ENCODE peak calls at places on chromosome 14, in seven cellular contexts. O, D, S, Z, W, U and P are unnamed samples.

GRCh38 chr14:95993768-95994592 is 45.2 kb upstream of the C14orf132 start:
- DNase-seq in O (peak; percentile 17), D (no peak), S (no peak), Z (peak; percentile 52), W (no peak), U (no peak), P (no peak)

GRCh38 chr14:71267691-71268090 is 360.4 kb downstream of the PCNX1 start:
- DNase-seq in O (no peak), D (no peak), S (no peak), Z (no peak), W (no peak), U (no peak), P (no peak)

GRCh38 chr14:99574099-99574880 is 29.7 kb downstream of the CCDC85C start:
- DNase-seq in O (no peak), D (peak; percentile 38), S (peak; percentile 72), Z (peak; percentile 76), W (peak; percentile 87), U (peak; percentile 71), P (no peak)

GRCh38 chr14:53993920-53994607 is 37.4 kb upstream of the BMP4 start:
- DNase-seq in O (no peak), D (no peak), S (no peak), Z (no peak), W (no peak), U (no peak), P (no peak)

GRCh38 chr14:38336298-38336697 is 80.4 kb upstream of the CLEC14A start:
- DNase-seq in O (no peak), D (no peak), S (no peak), Z (no peak), W (no peak), U (no peak), P (no peak)

GRCh38 chr14:90388982-90389381 is 7.8 kb upstream of the CALM1 start:
- DNase-seq in O (no peak), D (no peak), S (no peak), Z (no peak), W (no peak), U (no peak), P (no peak)

GRCh38 chr14:63717704-63718103 is 10.2 kb downstream of the SGPP1 start:
- DNase-seq in O (no peak), D (no peak), S (no peak), Z (peak; percentile 47), W (no peak), U (no peak), P (no peak)

GRCh38 chr14:32472512-32473472 is 143.7 kb downstream of the AKAP6 start:
- DNase-seq in O (no peak), D (no peak), S (no peak), Z (peak; percentile 6), W (no peak), U (peak; percentile 61), P (peak; percentile 34)

GRCh38 chr14:50362791-50363733 is 33.6 kb downstream of the CDKL1 start:
- DNase-seq in O (no peak), D (no peak), S (no peak), Z (no peak), W (no peak), U (no peak), P (no peak)

GRCh38 chr14:24398943-24399801 is at the start of gene NYNRIN:
- DNase-seq in O (no peak), D (no peak), S (peak; percentile 40), Z (no peak), W (peak; percentile 79), U (peak; percentile 79), P (no peak)

GRCh38 chr14:61466249-61466904 is 145.0 kb downstream of the PRKCH start:
- DNase-seq in O (no peak), D (no peak), S (no peak), Z (peak; percentile 75), W (peak; percentile 88), U (peak; percentile 92), P (no peak)

GRCh38 chr14:78835909-78836308 is 665.7 kb downstream of the NRXN3 start:
- DNase-seq in O (no peak), D (no peak), S (no peak), Z (no peak), W (no peak), U (no peak), P (no peak)

GRCh38 chr14:100981808-100982207 is 78.3 kb upstream of the RTL1 start:
- DNase-seq in O (no peak), D (no peak), S (no peak), Z (peak; percentile 34), W (no peak), U (no peak), P (no peak)

GRCh38 chr14:93024493-93024892 is 91.2 kb downstream of the ITPK1 start:
- DNase-seq in O (no peak), D (no peak), S (no peak), Z (no peak), W (no peak), U (no peak), P (no peak)

GRCh38 chr14:37594238-37594915 is 672 bp downstream of the FOXA1 start:
- DNase-seq in O (no peak), D (peak; percentile 42), S (peak; percentile 82), Z (peak; percentile 92), W (no peak), U (no peak), P (no peak)

GRCh38 chr14:101103321-101103901 is 199.9 kb upstream of the RTL1 start:
- DNase-seq in O (no peak), D (no peak), S (peak; percentile 19), Z (no peak), W (peak; percentile 69), U (no peak), P (no peak)

GRCh38 chr14:65224799-65225198 is 122.5 kb upstream of the MAX start:
- DNase-seq in O (no peak), D (no peak), S (peak; percentile 76), Z (no peak), W (no peak), U (no peak), P (no peak)

GRCh38 chr14:31395572-31396205 is 24.7 kb downstream of the HEATR5A start:
- DNase-seq in O (no peak), D (no peak), S (no peak), Z (no peak), W (no peak), U (no peak), P (no peak)

GRCh38 chr14:54852215-54852614 is 50.4 kb downstream of the GCH1 start:
- DNase-seq in O (no peak), D (no peak), S (no peak), Z (no peak), W (no peak), U (no peak), P (no peak)

GRCh38 chr14:53953002-53953827 is 3.4 kb downstream of the BMP4 start:
- DNase-seq in O (no peak), D (peak; percentile 78), S (peak; percentile 69), Z (peak; percentile 64), W (peak; percentile 93), U (peak; percentile 85), P (peak; percentile 68)

GRCh38 chr14:93691042-93691780 is 97.1 kb downstream of the PRIMA1 start:
- DNase-seq in O (no peak), D (no peak), S (no peak), Z (no peak), W (no peak), U (no peak), P (no peak)

GRCh38 chr14:92540472-92541048 is 27.0 kb downstream of the RIN3 start:
- DNase-seq in O (no peak), D (peak; percentile 87), S (peak; percentile 64), Z (peak; percentile 90), W (peak; percentile 94), U (peak; percentile 96), P (peak; percentile 87)

GRCh38 chr14:101622251-101623076 is 61.2 kb downstream of the DIO3 start:
- DNase-seq in O (no peak), D (no peak), S (no peak), Z (no peak), W (no peak), U (no peak), P (no peak)

GRCh38 chr14:77184396-77185092 is 2.9 kb downstream of the TMEM63C start:
- DNase-seq in O (no peak), D (no peak), S (no peak), Z (no peak), W (no peak), U (no peak), P (no peak)

GRCh38 chr14:98878278-98878677 is 393.7 kb downstream of the BCL11B start:
- DNase-seq in O (no peak), D (no peak), S (no peak), Z (no peak), W (no peak), U (no peak), P (no peak)

GRCh38 chr14:47278233-47278842 is 397.1 kb downstream of the MDGA2 start:
- DNase-seq in O (no peak), D (no peak), S (peak; percentile 43), Z (peak; percentile 31), W (no peak), U (no peak), P (no peak)

GRCh38 chr14:68210729-68211299 is 391.2 kb downstream of the RAD51B start:
- DNase-seq in O (peak; percentile 100), D (no peak), S (no peak), Z (peak; percentile 39), W (no peak), U (peak; percentile 33), P (peak; percentile 14)

DNA sequence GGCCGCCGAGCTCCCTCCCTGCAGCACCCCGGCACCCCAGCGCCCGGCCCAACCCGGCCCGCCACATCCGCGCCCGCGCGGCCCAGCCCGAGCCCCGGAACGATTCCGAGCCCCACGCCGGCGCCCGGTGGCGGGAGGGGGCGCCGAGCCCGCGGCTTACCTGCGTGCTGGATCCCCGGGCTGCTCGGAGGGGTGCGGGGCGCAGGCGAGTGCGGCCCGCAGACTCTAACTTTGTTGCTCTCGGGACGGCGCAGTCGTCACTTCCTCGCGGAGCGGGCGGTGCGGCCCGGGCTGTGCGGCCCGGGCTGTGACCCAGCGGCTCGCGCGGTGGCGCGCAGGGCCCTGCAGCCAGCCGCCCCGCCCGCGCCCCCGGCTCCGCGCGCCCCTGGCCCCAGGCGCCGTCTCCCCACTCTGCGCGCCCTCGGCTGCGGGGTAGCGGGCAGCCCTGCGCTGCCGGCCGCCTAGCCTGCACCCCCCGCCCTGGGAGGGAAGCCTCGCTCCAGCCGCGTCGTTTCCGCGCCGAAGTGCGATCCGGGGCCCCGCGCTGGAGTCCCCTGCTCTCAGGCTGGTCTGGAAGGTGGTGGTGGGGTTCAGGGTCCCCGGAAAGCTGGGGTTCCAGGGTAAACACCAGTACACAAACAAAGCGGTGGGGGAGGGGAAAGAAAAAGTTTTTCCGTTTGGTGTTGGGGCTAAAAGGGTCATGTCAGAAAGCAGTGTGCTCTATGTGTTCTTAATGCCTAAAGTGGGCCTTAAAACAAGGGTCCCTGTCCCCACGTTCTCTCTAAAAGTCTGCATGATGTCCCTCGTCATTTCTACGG is 64.5 kb upstream of the PTGR2 start:
- DNase-seq in O (no peak), D (no peak), S (peak; percentile 75), Z (peak; percentile 31), W (peak; percentile 81), U (peak; percentile 70), P (peak; percentile 57)
- TF ChIP-seq POLR2A in O (peak; percentile 79), D (no peak), S (no peak), Z (peak; percentile 39), W (peak; percentile 42), U (peak; percentile 40), P (peak; percentile 69)

GRCh38 chr14:57657487-57657886 is 163.8 kb upstream of the CCDC198 start:
- DNase-seq in O (no peak), D (no peak), S (no peak), Z (no peak), W (no peak), U (no peak), P (no peak)
- H3K27ac ChIP-seq in O (no peak overlapping the region), D (no peak overlapping the region), S (no peak overlapping the region), Z (no peak overlapping the region), W (no peak overlapping the region), U (no peak overlapping the region), P (no peak overlapping the region)

GRCh38 chr14:75050852-75051555 is at the start of gene MLH3:
- DNase-seq in O (no peak), D (peak; percentile 64), S (peak; percentile 81), Z (peak; percentile 93), W (peak; percentile 92), U (peak; percentile 89), P (peak; percentile 77)
- TF ChIP-seq POLR2A in O (peak; percentile 82), D (peak; percentile 54), S (no peak), Z (peak; percentile 72), W (peak; percentile 77), U (peak; percentile 67), P (peak; percentile 63)

GRCh38 chr14:56145181-56145580 is 27.0 kb downstream of the PELI2 start:
- DNase-seq in O (no peak), D (no peak), S (no peak), Z (no peak), W (no peak), U (no peak), P (no peak)
- H3K27ac ChIP-seq in O (no peak overlapping the region), D (no peak overlapping the region), S (no peak overlapping the region), Z (no peak overlapping the region), W (no peak overlapping the region), U (no peak overlapping the region), P (no peak overlapping the region)